ENCODE peak calls at places on chromosomes 7 and 10, in ten cellular contexts. One of them, this sample, is unnamed.

GRCh38 chr10:48199580-48200377 is 74.7 kb downstream of the FRMPD2 start:
- DNase-seq in activated naive CD4-positive, alpha-beta T cell: no peak
- DNase-seq in NCI-H82: no peak
- DNase-seq in body of pancreas: no peak
- DNase-seq in HEK293T: no peak
- DNase-seq in A549: peak
- DNase-seq in fibroblast of pulmonary artery: peak
- DNase-seq in stimulated activated CD4-positive, alpha-beta T cell treated with anti-CD3 and anti-CD28 coated beads, Interleukin-4, amount 100 ng/mL, for 24 hours: no peak
- DNase-seq in RCC 7860: no peak
- DNase-seq in AG08396: peak
- DNase-seq in this sample: peak

GRCh38 chr10:63057509-63057908 is 75.6 kb upstream of the NRBF2 start:
- DNase-seq in RCC 7860: no peak
- DNase-seq in AG08396: no peak
- DNase-seq in activated naive CD4-positive, alpha-beta T cell: no peak
- DNase-seq in stimulated activated CD4-positive, alpha-beta T cell treated with anti-CD3 and anti-CD28 coated beads, Interleukin-4, amount 100 ng/mL, for 24 hours: no peak
- DNase-seq in fibroblast of pulmonary artery: no peak
- DNase-seq in NCI-H82: no peak
- DNase-seq in HEK293T: no peak
- DNase-seq in A549: no peak
- DNase-seq in body of pancreas: no peak
- DNase-seq in this sample: no peak

GRCh38 chr10:62384057-62384446 is 9.9 kb downstream of the ZNF365 start:
- DNase-seq in AG08396: peak
- DNase-seq in stimulated activated CD4-positive, alpha-beta T cell treated with anti-CD3 and anti-CD28 coated beads, Interleukin-4, amount 100 ng/mL, for 24 hours: peak
- DNase-seq in RCC 7860: peak
- DNase-seq in HEK293T: no peak
- DNase-seq in activated naive CD4-positive, alpha-beta T cell: no peak
- DNase-seq in body of pancreas: no peak
- DNase-seq in fibroblast of pulmonary artery: peak
- DNase-seq in A549: peak
- DNase-seq in NCI-H82: no peak
- DNase-seq in this sample: peak

GRCh38 chr7:68581417-68581816 is 1016.9 kb upstream of the AUTS2 start:
- DNase-seq in NCI-H82: no peak
- DNase-seq in A549: no peak
- DNase-seq in stimulated activated CD4-positive, alpha-beta T cell treated with anti-CD3 and anti-CD28 coated beads, Interleukin-4, amount 100 ng/mL, for 24 hours: no peak
- DNase-seq in body of pancreas: no peak
- DNase-seq in HEK293T: no peak
- DNase-seq in RCC 7860: no peak
- DNase-seq in activated naive CD4-positive, alpha-beta T cell: no peak
- DNase-seq in AG08396: no peak
- DNase-seq in fibroblast of pulmonary artery: no peak
- DNase-seq in this sample: no peak

GRCh38 chr7:24611130-24611529 is 37.9 kb downstream of the PALS2 start:
- DNase-seq in RCC 7860: no peak
- DNase-seq in AG08396: no peak
- DNase-seq in A549: no peak
- DNase-seq in body of pancreas: no peak
- DNase-seq in NCI-H82: no peak
- DNase-seq in HEK293T: no peak
- DNase-seq in fibroblast of pulmonary artery: no peak
- DNase-seq in activated naive CD4-positive, alpha-beta T cell: no peak
- DNase-seq in stimulated activated CD4-positive, alpha-beta T cell treated with anti-CD3 and anti-CD28 coated beads, Interleukin-4, amount 100 ng/mL, for 24 hours: no peak
- DNase-seq in this sample: no peak

GRCh38 chr7:54969190-54969967 is 49.4 kb upstream of the EGFR start:
- DNase-seq in fibroblast of pulmonary artery: no peak
- DNase-seq in NCI-H82: no peak
- DNase-seq in HEK293T: no peak
- DNase-seq in stimulated activated CD4-positive, alpha-beta T cell treated with anti-CD3 and anti-CD28 coated beads, Interleukin-4, amount 100 ng/mL, for 24 hours: no peak
- DNase-seq in A549: no peak
- DNase-seq in activated naive CD4-positive, alpha-beta T cell: no peak
- DNase-seq in AG08396: no peak
- DNase-seq in RCC 7860: peak
- DNase-seq in body of pancreas: no peak
- DNase-seq in this sample: peak

GRCh38 chr10:1434202-1434601 is 303.1 kb downstream of the ADARB2 start:
- DNase-seq in HEK293T: no peak
- DNase-seq in activated naive CD4-positive, alpha-beta T cell: no peak
- DNase-seq in body of pancreas: no peak
- DNase-seq in AG08396: no peak
- DNase-seq in RCC 7860: no peak
- DNase-seq in A549: no peak
- DNase-seq in stimulated activated CD4-positive, alpha-beta T cell treated with anti-CD3 and anti-CD28 coated beads, Interleukin-4, amount 100 ng/mL, for 24 hours: no peak
- DNase-seq in NCI-H82: no peak
- DNase-seq in fibroblast of pulmonary artery: no peak
- DNase-seq in this sample: no peak

GRCh38 chr7:52233248-52233647 is 802.2 kb upstream of the POM121L12 start:
- DNase-seq in A549: no peak
- DNase-seq in fibroblast of pulmonary artery: no peak
- DNase-seq in stimulated activated CD4-positive, alpha-beta T cell treated with anti-CD3 and anti-CD28 coated beads, Interleukin-4, amount 100 ng/mL, for 24 hours: no peak
- DNase-seq in AG08396: no peak
- DNase-seq in activated naive CD4-positive, alpha-beta T cell: no peak
- DNase-seq in body of pancreas: no peak
- DNase-seq in RCC 7860: no peak
- DNase-seq in HEK293T: no peak
- DNase-seq in NCI-H82: no peak
- DNase-seq in this sample: no peak

GRCh38 chr10:133162178-133162909 is 2.3 kb downstream of the KNDC1 start:
- DNase-seq in body of pancreas: no peak
- DNase-seq in RCC 7860: no peak
- DNase-seq in fibroblast of pulmonary artery: no peak
- DNase-seq in HEK293T: no peak
- DNase-seq in A549: no peak
- DNase-seq in stimulated activated CD4-positive, alpha-beta T cell treated with anti-CD3 and anti-CD28 coated beads, Interleukin-4, amount 100 ng/mL, for 24 hours: no peak
- DNase-seq in AG08396: no peak
- DNase-seq in NCI-H82: no peak
- DNase-seq in activated naive CD4-positive, alpha-beta T cell: no peak
- DNase-seq in this sample: no peak

GRCh38 chr10:132614431-132615341 is 77.1 kb downstream of the INPP5A start:
- DNase-seq in activated naive CD4-positive, alpha-beta T cell: no peak
- DNase-seq in HEK293T: no peak
- DNase-seq in stimulated activated CD4-positive, alpha-beta T cell treated with anti-CD3 and anti-CD28 coated beads, Interleukin-4, amount 100 ng/mL, for 24 hours: no peak
- DNase-seq in body of pancreas: no peak
- DNase-seq in AG08396: no peak
- DNase-seq in fibroblast of pulmonary artery: no peak
- DNase-seq in NCI-H82: no peak
- DNase-seq in RCC 7860: no peak
- DNase-seq in A549: no peak
- DNase-seq in this sample: no peak

GRCh38 chr7:29885626-29886025 is 79.3 kb downstream of the WIPF3 start:
- DNase-seq in fibroblast of pulmonary artery: no peak
- DNase-seq in HEK293T: no peak
- DNase-seq in AG08396: no peak
- DNase-seq in activated naive CD4-positive, alpha-beta T cell: no peak
- DNase-seq in RCC 7860: no peak
- DNase-seq in stimulated activated CD4-positive, alpha-beta T cell treated with anti-CD3 and anti-CD28 coated beads, Interleukin-4, amount 100 ng/mL, for 24 hours: no peak
- DNase-seq in A549: no peak
- DNase-seq in body of pancreas: no peak
- DNase-seq in NCI-H82: peak
- DNase-seq in this sample: no peak

GRCh38 chr10:5833814-5834213 is 20.6 kb upstream of the GDI2 start:
- DNase-seq in body of pancreas: no peak
- DNase-seq in stimulated activated CD4-positive, alpha-beta T cell treated with anti-CD3 and anti-CD28 coated beads, Interleukin-4, amount 100 ng/mL, for 24 hours: no peak
- DNase-seq in AG08396: no peak
- DNase-seq in RCC 7860: no peak
- DNase-seq in HEK293T: no peak
- DNase-seq in activated naive CD4-positive, alpha-beta T cell: no peak
- DNase-seq in A549: no peak
- DNase-seq in fibroblast of pulmonary artery: no peak
- DNase-seq in NCI-H82: no peak
- DNase-seq in this sample: no peak

GRCh38 chr7:128031901-128032604 is 816 bp upstream of the LRRC4 start:
- DNase-seq in HEK293T: peak
- DNase-seq in stimulated activated CD4-positive, alpha-beta T cell treated with anti-CD3 and anti-CD28 coated beads, Interleukin-4, amount 100 ng/mL, for 24 hours: peak
- DNase-seq in AG08396: peak
- DNase-seq in body of pancreas: no peak
- DNase-seq in NCI-H82: peak
- DNase-seq in activated naive CD4-positive, alpha-beta T cell: peak
- DNase-seq in A549: no peak
- DNase-seq in fibroblast of pulmonary artery: peak
- DNase-seq in RCC 7860: no peak
- DNase-seq in this sample: no peak

This sample was measured in RKO.